ENCODE peak calls at places on chromosomes 4 and X, in four cellular contexts. One of them, this sample, is unnamed.

GRCh38 chr4:152970102-152970820 is 34.1 kb downstream of the FHDC1 start:
- DNase-seq in HepG2: no peak
- DNase-seq in HCT116: no peak
- DNase-seq in K562: no peak
- DNase-seq in this sample: no peak

GRCh38 chrX:6558979-6559378 is 24.1 kb upstream of the VCX3A start:
- DNase-seq in HepG2: no peak
- DNase-seq in HCT116: no peak
- DNase-seq in K562: no peak
- DNase-seq in this sample: no peak

GRCh38 chr4:109125084-109125483 is 177.4 kb downstream of the COL25A1 start:
- DNase-seq in HepG2: no peak
- DNase-seq in HCT116: no peak
- DNase-seq in K562: peak
- DNase-seq in this sample: no peak

GRCh38 chrX:130095249-130095648 is 15.0 kb downstream of the ELF4 start:
- DNase-seq in HepG2: no peak
- DNase-seq in HCT116: no peak
- DNase-seq in K562: no peak
- DNase-seq in this sample: no peak

GRCh38 chrX:154714925-154715324 is 36.0 kb downstream of the GAB3 start:
- DNase-seq in HepG2: peak
- DNase-seq in HCT116: peak
- DNase-seq in K562: peak
- DNase-seq in this sample: no peak

GRCh38 chrX:27336466-27337091 is 126.6 kb downstream of the PPP4R3C start:
- DNase-seq in HepG2: peak
- DNase-seq in HCT116: peak
- DNase-seq in K562: peak
- DNase-seq in this sample: peak

GRCh38 chr4:84394386-84394785 is 104.7 kb downstream of the NKX6-1 start:
- DNase-seq in HepG2: no peak
- DNase-seq in HCT116: no peak
- DNase-seq in K562: no peak
- DNase-seq in this sample: no peak

GRCh38 chr4:3440011-3440410 is 1.8 kb upstream of the HGFAC start:
- DNase-seq in HepG2: no peak
- DNase-seq in HCT116: no peak
- DNase-seq in K562: no peak
- DNase-seq in this sample: no peak

GRCh38 chr4:87090305-87090704 is 130.1 kb downstream of the KLHL8 start:
- DNase-seq in HepG2: no peak
- DNase-seq in HCT116: no peak
- DNase-seq in K562: no peak
- DNase-seq in this sample: no peak

GRCh38 chr4:40976343-40976742 is 226.6 kb downstream of the NSUN7 start:
- DNase-seq in HepG2: peak
- DNase-seq in HCT116: peak
- DNase-seq in K562: peak
- DNase-seq in this sample: no peak

GRCh38 chrX:115232933-115233496 is 881 bp downstream of the LRCH2 start:
- DNase-seq in HepG2: no peak
- DNase-seq in HCT116: no peak
- DNase-seq in K562: no peak
- DNase-seq in this sample: no peak

GRCh38 chrX:115234220-115234557 is 293 bp upstream of the LRCH2 start:
- DNase-seq in HepG2: no peak
- DNase-seq in HCT116: no peak
- DNase-seq in K562: no peak
- DNase-seq in this sample: no peak

GRCh38 chrX:115229337-115229991 is 4.4 kb downstream of the LRCH2 start:
- DNase-seq in HepG2: no peak
- DNase-seq in HCT116: no peak
- DNase-seq in K562: no peak
- DNase-seq in this sample: no peak

DNA sequence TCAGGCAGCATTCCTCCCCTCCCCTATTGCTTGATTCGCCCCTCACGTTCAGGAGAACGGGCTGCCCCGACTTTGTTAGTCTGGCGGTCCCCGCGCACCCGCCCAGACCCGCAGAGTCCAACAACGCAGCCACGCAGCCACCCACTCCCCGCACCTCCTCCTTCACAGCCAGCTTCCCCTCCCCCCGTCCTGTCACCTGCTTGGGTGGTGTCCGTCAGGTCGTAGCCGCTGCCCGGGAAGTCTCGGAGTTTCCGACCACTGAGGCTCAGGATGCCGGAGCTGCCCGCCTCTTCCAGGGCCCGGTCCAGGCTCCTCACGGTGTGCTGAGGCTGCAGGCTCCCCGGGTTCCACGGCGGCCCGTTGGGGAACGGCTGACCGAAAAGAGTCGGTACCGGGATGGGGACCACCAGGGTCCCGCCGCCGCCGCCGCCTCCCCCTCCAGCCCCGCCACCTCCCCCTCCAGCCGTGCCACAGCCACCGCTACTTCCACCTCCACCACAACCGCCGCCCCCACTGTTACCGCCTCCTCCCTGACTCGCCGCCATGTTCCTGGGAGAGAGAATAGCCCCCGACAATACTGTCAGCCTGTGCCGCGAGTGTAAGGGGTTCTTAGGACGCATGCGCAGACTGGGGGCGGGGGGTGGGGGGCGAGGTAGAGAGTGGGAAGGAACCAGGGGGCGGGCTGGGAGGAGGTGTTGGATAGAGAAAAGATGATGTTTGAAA is at the start of gene LRCH2:
- DNase-seq in HepG2: no peak
- DNase-seq in HCT116: no peak
- DNase-seq in K562: no peak
- DNase-seq in this sample: no peak
- TF ChIP-seq REST in HepG2: no peak
- TF ChIP-seq REST in HCT116: no peak
- TF ChIP-seq REST in K562: no peak
- TF ChIP-seq REST in this sample: no peak

DNA sequence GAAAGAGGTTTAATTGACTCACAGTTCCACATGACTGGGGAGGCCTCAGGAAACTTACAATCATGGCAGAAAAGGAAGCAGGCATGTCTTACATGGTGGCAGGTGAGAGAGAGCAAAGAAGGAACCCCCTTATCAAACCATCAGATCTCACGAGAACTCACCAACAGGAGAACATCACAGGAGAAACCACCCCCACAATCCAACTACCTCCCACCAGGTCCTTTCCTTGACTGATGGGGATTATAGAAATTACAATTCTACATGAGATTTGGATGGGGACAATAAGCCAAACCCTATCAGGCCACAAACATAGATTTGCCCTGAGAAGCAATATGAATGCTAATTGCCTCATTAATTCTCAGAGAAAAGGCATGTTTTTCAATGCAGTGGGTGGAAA is 138.2 kb upstream of the RAPGEF2 start:
- DNase-seq in HepG2: no peak
- DNase-seq in HCT116: no peak
- DNase-seq in K562: peak
- DNase-seq in this sample: no peak
- TF ChIP-seq TCF7L2 in HepG2: no peak
- TF ChIP-seq TCF7L2 in HCT116: no peak
- TF ChIP-seq TCF7L2 in K562: no peak
- TF ChIP-seq TCF7L2 in this sample: no peak

DNA sequence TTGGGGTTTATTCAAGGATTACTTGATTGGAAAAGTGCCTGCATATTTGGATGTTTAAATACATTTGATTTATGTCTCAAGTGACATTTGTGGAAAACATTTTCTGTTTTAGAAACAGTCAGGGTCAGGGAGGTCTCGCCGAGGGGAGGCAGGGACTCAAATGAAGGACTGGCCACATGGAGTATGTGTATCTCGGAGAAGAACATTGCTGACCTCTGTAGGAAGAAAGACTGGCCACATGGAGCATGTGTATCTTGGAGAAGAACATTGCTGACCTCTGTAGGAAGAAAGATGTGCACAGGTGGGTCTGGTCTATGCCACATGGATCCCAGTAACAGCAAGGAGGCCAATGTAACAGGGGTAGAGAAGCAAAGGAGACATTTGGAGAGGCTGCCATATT is 233.6 kb downstream of the TRIML1 start:
- DNase-seq in HepG2: peak
- DNase-seq in HCT116: peak
- DNase-seq in K562: peak
- DNase-seq in this sample: peak
- TF ChIP-seq CTCF in HepG2: peak
- TF ChIP-seq CTCF in HCT116: peak
- TF ChIP-seq CTCF in K562: no peak
- TF ChIP-seq CTCF in this sample: peak

GRCh38 chr4:185623444-185624247 is 88.3 kb upstream of the PDLIM3 start:
- DNase-seq in HepG2: no peak
- DNase-seq in HCT116: no peak
- DNase-seq in K562: no peak
- DNase-seq in this sample: no peak
- TF ChIP-seq REST in HepG2: no peak
- TF ChIP-seq REST in HCT116: no peak
- TF ChIP-seq REST in K562: no peak
- TF ChIP-seq REST in this sample: no peak

DNA sequence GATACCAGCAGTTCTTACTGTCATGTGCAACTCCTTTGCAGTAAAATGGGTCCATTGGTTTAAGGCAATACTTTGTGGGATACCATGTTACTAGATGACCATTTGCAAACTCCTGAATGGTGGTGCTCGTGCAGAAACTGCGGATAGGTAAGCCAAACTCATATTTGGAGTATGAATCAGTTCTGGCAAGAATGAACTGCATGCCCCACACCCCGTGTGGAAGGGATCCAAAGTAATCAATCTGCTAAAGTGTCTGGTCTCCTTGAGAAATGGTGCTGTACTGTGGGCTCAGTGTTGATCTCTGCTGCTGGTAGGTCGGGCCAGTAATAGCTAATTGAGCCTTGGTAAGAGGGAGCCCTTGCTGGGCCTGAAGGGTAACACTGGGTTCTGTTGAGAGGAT is 4.2 kb upstream of the TAB3 start:
- DNase-seq in HepG2: no peak
- DNase-seq in HCT116: no peak
- DNase-seq in K562: no peak
- DNase-seq in this sample: no peak
- TF ChIP-seq TCF7L2 in HepG2: no peak
- TF ChIP-seq TCF7L2 in HCT116: no peak
- TF ChIP-seq TCF7L2 in K562: no peak
- TF ChIP-seq TCF7L2 in this sample: no peak

DNA sequence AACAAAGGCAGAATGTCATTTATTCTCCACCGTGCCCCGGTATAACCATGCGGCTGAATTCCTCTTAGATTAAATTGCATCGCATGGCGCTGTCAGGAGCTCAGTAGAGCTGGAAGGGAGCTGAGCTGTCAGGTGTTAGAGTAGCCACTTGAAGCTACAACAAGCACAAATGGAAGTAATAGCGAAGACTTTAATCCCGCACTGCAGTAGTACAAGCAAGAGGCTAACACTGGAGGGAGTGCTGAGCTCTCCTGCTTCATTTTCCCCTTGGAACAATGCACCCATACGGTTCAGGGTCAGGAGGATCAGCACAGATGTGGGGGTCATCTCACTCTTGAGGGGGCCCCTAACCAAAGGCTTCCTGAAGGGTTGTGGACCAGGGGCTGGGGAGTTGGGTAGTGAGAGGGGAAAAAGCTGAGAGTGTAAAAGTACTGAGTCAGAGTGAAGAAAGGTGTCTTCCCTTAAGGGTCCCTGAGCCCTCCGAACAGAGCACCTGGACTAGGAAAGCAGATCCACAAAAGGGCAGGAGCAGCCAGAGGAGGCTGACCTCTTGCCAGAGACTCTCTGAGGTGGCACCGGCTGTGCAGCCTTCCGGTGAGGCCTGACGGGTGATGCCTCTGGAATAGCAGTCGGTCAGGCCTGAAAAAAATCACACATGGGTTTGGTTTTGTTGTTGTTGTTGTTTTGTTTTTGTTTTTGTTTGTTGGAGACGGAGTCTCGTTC is 36.0 kb upstream of the CBR4 start:
- DNase-seq in HepG2: no peak
- DNase-seq in HCT116: no peak
- DNase-seq in K562: no peak
- DNase-seq in this sample: no peak
- TF ChIP-seq CTCF in HepG2: peak
- TF ChIP-seq CTCF in HCT116: peak
- TF ChIP-seq CTCF in K562: no peak
- TF ChIP-seq CTCF in this sample: peak

GRCh38 chr4:34723606-34724005 is 1520.7 kb downstream of the ARAP2 start:
- DNase-seq in HepG2: no peak
- DNase-seq in HCT116: no peak
- DNase-seq in K562: no peak
- DNase-seq in this sample: no peak

GRCh38 chr4:34720563-34720962 is 1523.8 kb downstream of the ARAP2 start:
- DNase-seq in HepG2: peak
- DNase-seq in HCT116: peak
- DNase-seq in K562: peak
- DNase-seq in this sample: no peak

GRCh38 chr4:34721835-34722234 is 1522.5 kb downstream of the ARAP2 start:
- DNase-seq in HepG2: no peak
- DNase-seq in HCT116: no peak
- DNase-seq in K562: no peak
- DNase-seq in this sample: no peak
- TF ChIP-seq REST in HepG2: no peak
- TF ChIP-seq REST in HCT116: no peak
- TF ChIP-seq REST in K562: no peak
- TF ChIP-seq REST in this sample: no peak

GRCh38 chr4:186554890-186555827 is at the start of gene MTNR1A:
- DNase-seq in HepG2: no peak
- DNase-seq in HCT116: no peak
- DNase-seq in K562: no peak
- DNase-seq in this sample: no peak
- TF ChIP-seq TCF7L2 in HepG2: no peak
- TF ChIP-seq TCF7L2 in HCT116: no peak
- TF ChIP-seq TCF7L2 in K562: no peak
- TF ChIP-seq TCF7L2 in this sample: no peak

This sample was measured in Panc1.